ENCODE peak calls at places on chromosomes 4 and X, in nine cellular contexts. One of them, this sample, is unnamed. For H3K36me3, the result is how much of the 10 kb centered on the place peaks cover.

GRCh38 chr4:83618991-83619390 is 83.1 kb downstream of the GPAT3 start:
- DNase-seq in mucosa of descending colon: peak
- DNase-seq in aorta: no peak
- DNase-seq in iPS DF 6.9: no peak
- DNase-seq in cardiac muscle cell: peak
- DNase-seq in ovary: no peak
- DNase-seq in adipocyte: no peak
- DNase-seq in BJ: no peak
- DNase-seq in body of pancreas: peak
- DNase-seq in this sample: peak

GRCh38 chrX:122777766-122778165 is 406.3 kb upstream of the GRIA3 start:
- DNase-seq in mucosa of descending colon: no peak
- DNase-seq in aorta: no peak
- DNase-seq in iPS DF 6.9: no peak
- DNase-seq in cardiac muscle cell: no peak
- DNase-seq in ovary: no peak
- DNase-seq in adipocyte: no peak
- DNase-seq in BJ: no peak
- DNase-seq in body of pancreas: no peak
- DNase-seq in this sample: no peak

GRCh38 chr4:67035501-67035900 is 509.8 kb downstream of the CENPC start:
- DNase-seq in mucosa of descending colon: no peak
- DNase-seq in aorta: no peak
- DNase-seq in iPS DF 6.9: no peak
- DNase-seq in cardiac muscle cell: peak
- DNase-seq in ovary: no peak
- DNase-seq in adipocyte: peak
- DNase-seq in BJ: no peak
- DNase-seq in body of pancreas: no peak
- DNase-seq in this sample: peak

GRCh38 chr4:76526585-76526990 is 91.6 kb downstream of the SHROOM3 start:
- DNase-seq in mucosa of descending colon: no peak
- DNase-seq in aorta: no peak
- DNase-seq in iPS DF 6.9: no peak
- DNase-seq in cardiac muscle cell: no peak
- DNase-seq in ovary: no peak
- DNase-seq in adipocyte: no peak
- DNase-seq in BJ: no peak
- DNase-seq in body of pancreas: peak
- DNase-seq in this sample: peak

GRCh38 chr4:138728566-138728965 is 287.0 kb upstream of the NOCT start:
- DNase-seq in mucosa of descending colon: no peak
- DNase-seq in aorta: no peak
- DNase-seq in iPS DF 6.9: no peak
- DNase-seq in cardiac muscle cell: no peak
- DNase-seq in ovary: no peak
- DNase-seq in adipocyte: no peak
- DNase-seq in BJ: no peak
- DNase-seq in body of pancreas: no peak
- DNase-seq in this sample: no peak

GRCh38 chr4:11011249-11011648 is 326.7 kb upstream of the CLNK start:
- DNase-seq in mucosa of descending colon: no peak
- DNase-seq in aorta: no peak
- DNase-seq in iPS DF 6.9: no peak
- DNase-seq in cardiac muscle cell: no peak
- DNase-seq in ovary: no peak
- DNase-seq in adipocyte: no peak
- DNase-seq in BJ: no peak
- DNase-seq in body of pancreas: no peak
- DNase-seq in this sample: no peak

GRCh38 chr4:73998040-73999011 is at the start of gene CXCL5:
- DNase-seq in mucosa of descending colon: no peak
- DNase-seq in aorta: peak
- DNase-seq in iPS DF 6.9: peak
- DNase-seq in cardiac muscle cell: peak
- DNase-seq in ovary: no peak
- DNase-seq in adipocyte: peak
- DNase-seq in BJ: no peak
- DNase-seq in body of pancreas: peak
- DNase-seq in this sample: no peak

GRCh38 chrX:52995974-52996304 is 37.6 kb upstream of the FAM156A start:
- DNase-seq in mucosa of descending colon: no peak
- DNase-seq in aorta: no peak
- DNase-seq in iPS DF 6.9: no peak
- DNase-seq in cardiac muscle cell: no peak
- DNase-seq in ovary: no peak
- DNase-seq in adipocyte: no peak
- DNase-seq in BJ: no peak
- DNase-seq in body of pancreas: no peak
- DNase-seq in this sample: no peak

GRCh38 chr4:47551682-47552081 is 66.6 kb downstream of the ATP10D start:
- DNase-seq in mucosa of descending colon: no peak
- DNase-seq in aorta: no peak
- DNase-seq in iPS DF 6.9: no peak
- DNase-seq in cardiac muscle cell: no peak
- DNase-seq in ovary: no peak
- DNase-seq in adipocyte: no peak
- DNase-seq in BJ: no peak
- DNase-seq in body of pancreas: no peak
- DNase-seq in this sample: no peak

GRCh38 chrX:11908371-11908770 is 150.3 kb downstream of the MSL3 start:
- DNase-seq in mucosa of descending colon: no peak
- DNase-seq in aorta: no peak
- DNase-seq in iPS DF 6.9: no peak
- DNase-seq in cardiac muscle cell: peak
- DNase-seq in ovary: no peak
- DNase-seq in adipocyte: peak
- DNase-seq in BJ: no peak
- DNase-seq in body of pancreas: no peak
- DNase-seq in this sample: no peak

GRCh38 chrX:15848576-15848975 is 6.0 kb downstream of the AP1S2 start:
- DNase-seq in mucosa of descending colon: no peak
- DNase-seq in aorta: no peak
- DNase-seq in iPS DF 6.9: no peak
- DNase-seq in cardiac muscle cell: no peak
- DNase-seq in ovary: no peak
- DNase-seq in adipocyte: peak
- DNase-seq in BJ: no peak
- DNase-seq in body of pancreas: no peak
- DNase-seq in this sample: no peak

GRCh38 chr4:102326951-102327350 is 18.3 kb downstream of the SLC39A8 start:
- DNase-seq in mucosa of descending colon: no peak
- DNase-seq in aorta: no peak
- DNase-seq in iPS DF 6.9: no peak
- DNase-seq in cardiac muscle cell: no peak
- DNase-seq in ovary: no peak
- DNase-seq in adipocyte: no peak
- DNase-seq in BJ: no peak
- DNase-seq in body of pancreas: no peak
- DNase-seq in this sample: no peak

GRCh38 chrX:132877954-132878536 is 80.4 kb downstream of the HS6ST2 start:
- DNase-seq in mucosa of descending colon: no peak
- DNase-seq in aorta: no peak
- DNase-seq in iPS DF 6.9: no peak
- DNase-seq in cardiac muscle cell: no peak
- DNase-seq in ovary: no peak
- DNase-seq in adipocyte: no peak
- DNase-seq in BJ: no peak
- DNase-seq in body of pancreas: no peak
- DNase-seq in this sample: no peak

GRCh38 chr4:38073596-38074234 is 113.5 kb downstream of the PTTG2 start:
- DNase-seq in mucosa of descending colon: no peak
- DNase-seq in aorta: no peak
- DNase-seq in iPS DF 6.9: no peak
- DNase-seq in cardiac muscle cell: peak
- DNase-seq in ovary: no peak
- DNase-seq in adipocyte: no peak
- DNase-seq in BJ: no peak
- DNase-seq in body of pancreas: no peak
- DNase-seq in this sample: no peak

GRCh38 chr4:153318696-153319320 is 25.7 kb upstream of the MND1 start:
- DNase-seq in mucosa of descending colon: no peak
- DNase-seq in aorta: no peak
- DNase-seq in iPS DF 6.9: no peak
- DNase-seq in cardiac muscle cell: peak
- DNase-seq in ovary: peak
- DNase-seq in adipocyte: peak
- DNase-seq in BJ: peak
- DNase-seq in body of pancreas: peak
- DNase-seq in this sample: peak

GRCh38 chr4:82787342-82787741 is 11.3 kb downstream of the SCD5 start:
- DNase-seq in mucosa of descending colon: no peak
- DNase-seq in aorta: no peak
- DNase-seq in iPS DF 6.9: no peak
- DNase-seq in cardiac muscle cell: peak
- DNase-seq in ovary: no peak
- DNase-seq in adipocyte: no peak
- DNase-seq in BJ: no peak
- DNase-seq in body of pancreas: no peak
- DNase-seq in this sample: no peak

GRCh38 chr4:41281038-41281634 is 24.4 kb downstream of the UCHL1 start:
- DNase-seq in mucosa of descending colon: no peak
- DNase-seq in aorta: no peak
- DNase-seq in iPS DF 6.9: peak
- DNase-seq in cardiac muscle cell: peak
- DNase-seq in ovary: no peak
- DNase-seq in adipocyte: peak
- DNase-seq in BJ: no peak
- DNase-seq in body of pancreas: peak
- DNase-seq in this sample: peak

DNA sequence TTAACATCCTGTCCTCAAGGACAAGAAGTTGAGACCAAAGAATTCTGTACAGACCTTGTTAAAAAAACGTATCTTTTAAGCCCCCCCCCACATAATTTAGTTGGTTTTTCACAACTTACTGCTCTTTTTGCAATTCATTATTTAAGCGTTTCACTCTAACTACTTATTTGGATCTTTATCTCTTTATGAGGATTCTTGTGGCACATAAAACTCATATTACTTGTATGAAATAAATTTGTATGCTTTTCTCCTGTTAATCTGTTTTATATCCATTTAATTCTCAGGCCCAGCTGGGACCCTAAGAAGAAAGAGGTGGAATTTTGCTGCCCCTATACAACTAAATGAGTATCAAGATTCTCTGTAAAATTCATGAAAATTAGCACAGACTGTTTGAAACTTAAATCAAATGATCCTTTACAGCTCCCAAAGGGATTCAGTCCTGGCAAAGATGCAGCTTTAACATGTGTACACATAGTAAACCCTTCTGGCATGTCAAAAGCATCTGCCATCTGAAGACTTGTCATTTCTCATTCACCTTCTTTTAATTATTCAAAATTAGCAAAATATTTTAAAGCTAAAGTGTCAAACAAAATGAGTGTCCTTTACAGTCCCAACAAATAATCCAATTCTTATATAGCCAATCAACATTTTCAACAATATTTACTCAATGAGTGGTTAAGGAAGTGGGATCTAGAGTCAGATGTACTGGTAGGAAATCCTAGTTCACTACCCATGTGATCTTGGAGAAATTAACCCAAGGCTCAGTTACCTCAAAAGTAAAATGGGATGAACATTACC is 17.7 kb downstream of the ARAP2 start:
- DNase-seq in mucosa of descending colon: no peak
- DNase-seq in aorta: no peak
- DNase-seq in iPS DF 6.9: no peak
- DNase-seq in cardiac muscle cell: no peak
- DNase-seq in ovary: no peak
- DNase-seq in adipocyte: no peak
- DNase-seq in BJ: no peak
- DNase-seq in body of pancreas: no peak
- DNase-seq in this sample: no peak
- H3K36me3 ChIP-seq in mucosa of descending colon: under half
- H3K36me3 ChIP-seq in aorta: under half
- H3K36me3 ChIP-seq in iPS DF 6.9: under half
- H3K36me3 ChIP-seq in cardiac muscle cell: under half
- H3K36me3 ChIP-seq in ovary: under half
- H3K36me3 ChIP-seq in adipocyte: under half
- H3K36me3 ChIP-seq in BJ: under half
- H3K36me3 ChIP-seq in body of pancreas: under half
- H3K36me3 ChIP-seq in this sample: under half

GRCh38 chrX:153672531-153673397 is 849 bp downstream of the PNCK start:
- DNase-seq in mucosa of descending colon: no peak
- DNase-seq in aorta: peak
- DNase-seq in iPS DF 6.9: no peak
- DNase-seq in cardiac muscle cell: peak
- DNase-seq in ovary: no peak
- DNase-seq in adipocyte: no peak
- DNase-seq in BJ: no peak
- DNase-seq in body of pancreas: no peak
- DNase-seq in this sample: no peak
- H3K4me3 ChIP-seq in mucosa of descending colon: no peak
- H3K4me3 ChIP-seq in aorta: no peak
- H3K4me3 ChIP-seq in iPS DF 6.9: no peak
- H3K4me3 ChIP-seq in cardiac muscle cell: no peak
- H3K4me3 ChIP-seq in ovary: no peak
- H3K4me3 ChIP-seq in adipocyte: no peak
- H3K4me3 ChIP-seq in BJ: no peak
- H3K4me3 ChIP-seq in body of pancreas: no peak
- H3K4me3 ChIP-seq in this sample: no peak

GRCh38 chrX:24069877-24070276 is 15.1 kb downstream of the EIF2S3 start:
- DNase-seq in mucosa of descending colon: no peak
- DNase-seq in aorta: no peak
- DNase-seq in iPS DF 6.9: no peak
- DNase-seq in cardiac muscle cell: no peak
- DNase-seq in ovary: no peak
- DNase-seq in adipocyte: no peak
- DNase-seq in BJ: no peak
- DNase-seq in body of pancreas: no peak
- DNase-seq in this sample: no peak
- H3K36me3 ChIP-seq in mucosa of descending colon: under half
- H3K36me3 ChIP-seq in aorta: under half
- H3K36me3 ChIP-seq in iPS DF 6.9: under half
- H3K36me3 ChIP-seq in cardiac muscle cell: half or more
- H3K36me3 ChIP-seq in ovary: under half
- H3K36me3 ChIP-seq in adipocyte: half or more
- H3K36me3 ChIP-seq in BJ: under half
- H3K36me3 ChIP-seq in body of pancreas: under half
- H3K36me3 ChIP-seq in this sample: half or more

DNA sequence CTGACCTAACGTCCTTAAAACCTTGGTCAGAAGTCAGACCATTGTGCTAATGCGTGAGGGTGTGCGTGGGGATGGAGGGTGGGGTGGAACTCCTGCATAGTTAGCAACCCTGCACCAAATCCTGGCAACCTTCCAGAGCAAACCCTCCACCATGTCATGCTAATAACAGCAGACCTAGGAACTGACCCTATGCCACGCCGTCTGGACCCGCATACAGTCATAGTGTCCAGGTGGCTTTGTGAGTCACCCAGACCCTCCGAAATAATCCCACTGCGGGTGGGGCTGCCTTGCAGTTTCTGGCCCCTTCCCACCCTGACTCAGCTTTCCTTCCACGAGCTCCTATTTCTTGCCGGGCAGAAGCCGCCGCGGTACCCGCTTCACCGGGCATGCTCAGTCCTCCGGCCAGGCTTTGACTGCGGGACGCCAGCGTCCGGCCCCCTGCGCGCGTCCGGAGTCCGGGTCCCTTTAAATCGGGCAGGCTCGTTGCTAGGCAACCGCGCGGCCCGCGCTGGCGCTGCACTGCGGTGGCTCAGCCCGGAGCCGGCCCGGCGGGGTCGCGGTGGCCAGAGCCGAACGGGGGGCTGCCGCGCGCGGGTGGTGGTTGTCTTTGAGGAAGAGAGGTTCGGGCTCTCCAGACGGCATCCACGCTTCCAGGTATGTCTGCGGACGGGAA is at the start of gene CCDC160:
- DNase-seq in mucosa of descending colon: peak
- DNase-seq in aorta: peak
- DNase-seq in iPS DF 6.9: no peak
- DNase-seq in cardiac muscle cell: peak
- DNase-seq in ovary: peak
- DNase-seq in adipocyte: peak
- DNase-seq in BJ: no peak
- DNase-seq in body of pancreas: peak
- DNase-seq in this sample: no peak
- H3K4me3 ChIP-seq in mucosa of descending colon: no peak
- H3K4me3 ChIP-seq in aorta: peak
- H3K4me3 ChIP-seq in iPS DF 6.9: peak
- H3K4me3 ChIP-seq in cardiac muscle cell: peak
- H3K4me3 ChIP-seq in ovary: peak
- H3K4me3 ChIP-seq in adipocyte: peak
- H3K4me3 ChIP-seq in BJ: peak
- H3K4me3 ChIP-seq in body of pancreas: peak
- H3K4me3 ChIP-seq in this sample: peak

This sample was measured in SJSA1.